ENCODE peak calls at places on chromosome 15, in ten cellular contexts. One of them, this sample, is unnamed.

GRCh38 chr15:71730277-71731144 is 79.8 kb upstream of the NR2E3 start:
- DNase-seq in EL: peak
- DNase-seq in iris pigment epithelial cell: peak
- DNase-seq in mammary epithelial cell: peak
- DNase-seq in esophagus squamous epithelium: no peak
- DNase-seq in NCI-H774: peak
- DNase-seq in NCI-H1092: peak
- DNase-seq in smooth muscle cell of the brain vasculature: no peak
- DNase-seq in left cardiac atrium: peak
- DNase-seq in CD4-positive, alpha-beta memory T cell: peak
- DNase-seq in this sample: peak

GRCh38 chr15:76993114-76993715 is 1.7 kb upstream of the PSTPIP1 start:
- DNase-seq in esophagus squamous epithelium: no peak
- DNase-seq in NCI-H774: no peak
- DNase-seq in mammary epithelial cell: no peak
- DNase-seq in iris pigment epithelial cell: no peak
- DNase-seq in left cardiac atrium: no peak
- DNase-seq in EL: no peak
- DNase-seq in smooth muscle cell of the brain vasculature: no peak
- DNase-seq in NCI-H1092: no peak
- DNase-seq in CD4-positive, alpha-beta memory T cell: no peak
- DNase-seq in this sample: no peak

GRCh38 chr15:28132524-28133275 is 33.6 kb upstream of the OCA2 start:
- DNase-seq in esophagus squamous epithelium: no peak
- DNase-seq in CD4-positive, alpha-beta memory T cell: no peak
- DNase-seq in iris pigment epithelial cell: peak
- DNase-seq in left cardiac atrium: no peak
- DNase-seq in NCI-H774: no peak
- DNase-seq in EL: peak
- DNase-seq in mammary epithelial cell: no peak
- DNase-seq in smooth muscle cell of the brain vasculature: no peak
- DNase-seq in NCI-H1092: no peak
- DNase-seq in this sample: peak

GRCh38 chr15:67116742-67117141 is 51.3 kb downstream of the SMAD3 start:
- DNase-seq in NCI-H1092: no peak
- DNase-seq in esophagus squamous epithelium: no peak
- DNase-seq in smooth muscle cell of the brain vasculature: no peak
- DNase-seq in CD4-positive, alpha-beta memory T cell: no peak
- DNase-seq in EL: peak
- DNase-seq in mammary epithelial cell: no peak
- DNase-seq in NCI-H774: no peak
- DNase-seq in iris pigment epithelial cell: no peak
- DNase-seq in left cardiac atrium: no peak
- DNase-seq in this sample: peak

GRCh38 chr15:81480645-81481053 is 106.6 kb upstream of the TMC3 start:
- DNase-seq in iris pigment epithelial cell: peak
- DNase-seq in mammary epithelial cell: peak
- DNase-seq in EL: peak
- DNase-seq in NCI-H774: peak
- DNase-seq in esophagus squamous epithelium: no peak
- DNase-seq in left cardiac atrium: no peak
- DNase-seq in NCI-H1092: peak
- DNase-seq in CD4-positive, alpha-beta memory T cell: peak
- DNase-seq in smooth muscle cell of the brain vasculature: peak
- DNase-seq in this sample: peak

GRCh38 chr15:90603893-90604292 is 74.2 kb downstream of the CRTC3 start:
- DNase-seq in EL: peak
- DNase-seq in esophagus squamous epithelium: no peak
- DNase-seq in NCI-H1092: no peak
- DNase-seq in left cardiac atrium: peak
- DNase-seq in NCI-H774: no peak
- DNase-seq in iris pigment epithelial cell: peak
- DNase-seq in mammary epithelial cell: no peak
- DNase-seq in smooth muscle cell of the brain vasculature: no peak
- DNase-seq in CD4-positive, alpha-beta memory T cell: peak
- DNase-seq in this sample: peak

GRCh38 chr15:31442203-31443090 is 115.8 kb downstream of the KLF13 start:
- DNase-seq in smooth muscle cell of the brain vasculature: no peak
- DNase-seq in EL: peak
- DNase-seq in iris pigment epithelial cell: peak
- DNase-seq in NCI-H774: no peak
- DNase-seq in mammary epithelial cell: peak
- DNase-seq in NCI-H1092: no peak
- DNase-seq in CD4-positive, alpha-beta memory T cell: no peak
- DNase-seq in left cardiac atrium: no peak
- DNase-seq in esophagus squamous epithelium: no peak
- DNase-seq in this sample: peak

GRCh38 chr15:71010997-71011396 is 104.3 kb upstream of the THSD4 start:
- DNase-seq in smooth muscle cell of the brain vasculature: no peak
- DNase-seq in NCI-H774: no peak
- DNase-seq in EL: no peak
- DNase-seq in NCI-H1092: no peak
- DNase-seq in left cardiac atrium: no peak
- DNase-seq in iris pigment epithelial cell: no peak
- DNase-seq in esophagus squamous epithelium: no peak
- DNase-seq in mammary epithelial cell: no peak
- DNase-seq in CD4-positive, alpha-beta memory T cell: no peak
- DNase-seq in this sample: no peak

GRCh38 chr15:91055548-91056331 is 33.3 kb upstream of the VPS33B start:
- DNase-seq in CD4-positive, alpha-beta memory T cell: peak
- DNase-seq in NCI-H1092: peak
- DNase-seq in NCI-H774: peak
- DNase-seq in smooth muscle cell of the brain vasculature: no peak
- DNase-seq in mammary epithelial cell: peak
- DNase-seq in esophagus squamous epithelium: no peak
- DNase-seq in left cardiac atrium: peak
- DNase-seq in EL: peak
- DNase-seq in iris pigment epithelial cell: peak
- DNase-seq in this sample: peak

GRCh38 chr15:61144055-61144454 is 85.0 kb downstream of the RORA start:
- DNase-seq in iris pigment epithelial cell: no peak
- DNase-seq in NCI-H774: no peak
- DNase-seq in CD4-positive, alpha-beta memory T cell: no peak
- DNase-seq in smooth muscle cell of the brain vasculature: no peak
- DNase-seq in left cardiac atrium: no peak
- DNase-seq in NCI-H1092: no peak
- DNase-seq in mammary epithelial cell: no peak
- DNase-seq in EL: no peak
- DNase-seq in esophagus squamous epithelium: no peak
- DNase-seq in this sample: no peak

GRCh38 chr15:31338879-31339557 is 12.4 kb downstream of the KLF13 start:
- DNase-seq in mammary epithelial cell: peak
- DNase-seq in esophagus squamous epithelium: no peak
- DNase-seq in smooth muscle cell of the brain vasculature: peak
- DNase-seq in NCI-H774: peak
- DNase-seq in EL: peak
- DNase-seq in CD4-positive, alpha-beta memory T cell: no peak
- DNase-seq in iris pigment epithelial cell: peak
- DNase-seq in NCI-H1092: peak
- DNase-seq in left cardiac atrium: peak
- DNase-seq in this sample: peak

GRCh38 chr15:89383635-89384604 is 49.3 kb upstream of the POLG start:
- DNase-seq in mammary epithelial cell: peak
- DNase-seq in NCI-H1092: peak
- DNase-seq in CD4-positive, alpha-beta memory T cell: no peak
- DNase-seq in EL: peak
- DNase-seq in NCI-H774: peak
- DNase-seq in smooth muscle cell of the brain vasculature: peak
- DNase-seq in left cardiac atrium: peak
- DNase-seq in iris pigment epithelial cell: peak
- DNase-seq in esophagus squamous epithelium: no peak
- DNase-seq in this sample: peak

GRCh38 chr15:35399901-35400300 is 146.1 kb downstream of the DPH6 start:
- DNase-seq in left cardiac atrium: no peak
- DNase-seq in NCI-H774: no peak
- DNase-seq in EL: no peak
- DNase-seq in esophagus squamous epithelium: no peak
- DNase-seq in NCI-H1092: no peak
- DNase-seq in mammary epithelial cell: no peak
- DNase-seq in CD4-positive, alpha-beta memory T cell: no peak
- DNase-seq in iris pigment epithelial cell: no peak
- DNase-seq in smooth muscle cell of the brain vasculature: no peak
- DNase-seq in this sample: no peak

GRCh38 chr15:83306561-83306960 is 22.1 kb upstream of the BNC1 start:
- DNase-seq in CD4-positive, alpha-beta memory T cell: no peak
- DNase-seq in mammary epithelial cell: no peak
- DNase-seq in iris pigment epithelial cell: no peak
- DNase-seq in left cardiac atrium: no peak
- DNase-seq in esophagus squamous epithelium: no peak
- DNase-seq in NCI-H1092: no peak
- DNase-seq in smooth muscle cell of the brain vasculature: no peak
- DNase-seq in EL: peak
- DNase-seq in NCI-H774: no peak
- DNase-seq in this sample: peak

GRCh38 chr15:31387483-31388118 is 61.0 kb downstream of the KLF13 start:
- DNase-seq in NCI-H774: peak
- DNase-seq in smooth muscle cell of the brain vasculature: no peak
- DNase-seq in CD4-positive, alpha-beta memory T cell: peak
- DNase-seq in EL: no peak
- DNase-seq in left cardiac atrium: peak
- DNase-seq in NCI-H1092: peak
- DNase-seq in esophagus squamous epithelium: no peak
- DNase-seq in iris pigment epithelial cell: no peak
- DNase-seq in mammary epithelial cell: peak
- DNase-seq in this sample: peak